ENCODE peak calls at places on chromosomes 13 and 19, in nine cellular contexts. I is breast epithelium; Q is psoas muscle; O is GM13976; N is AG09319; H is fibroblast of pulmonary artery; K is stomach; D is HFFc6; Y is CD4-positive, alpha-beta T cell. R is an unnamed sample.

GRCh38 chr19:40510526-40511115 is 43.8 kb downstream of the SPTBN4 start:
- DNase-seq in K (no peak), Q (no peak), I (no peak), O (no peak), H (no peak), Y (no peak), D (peak; percentile 19), N (no peak), R (no peak)

GRCh38 chr19:55265173-55265572 is 6.4 kb upstream of the PPP6R1 start:
- DNase-seq in Y (no peak), O (no peak), H (no peak), K (no peak), D (no peak), Q (no peak), I (no peak), N (no peak), R (no peak)

GRCh38 chr13:27338816-27339215 is 68.2 kb downstream of the RASL11A start:
- DNase-seq in D (no peak), Q (no peak), H (no peak), O (no peak), K (no peak), Y (no peak), N (no peak), I (no peak), R (peak; percentile 38)

GRCh38 chr13:114065926-114066774 is 66.3 kb downstream of the RASA3 start:
- DNase-seq in N (no peak), D (no peak), K (no peak), I (no peak), O (no peak), H (no peak), Y (peak; percentile 35), Q (no peak), R (no peak)

GRCh38 chr19:40282209-40282580 is 3.0 kb downstream of the AKT2 start:
- DNase-seq in Y (no peak), I (no peak), D (no peak), H (no peak), Q (no peak), K (no peak), N (no peak), O (no peak), R (no peak)

GRCh38 chr13:113048766-113049165 is 56.8 kb upstream of the F7 start:
- DNase-seq in H (no peak), Q (no peak), K (no peak), O (no peak), Y (no peak), I (no peak), N (no peak), D (no peak), R (no peak)

GRCh38 chr13:52353116-52353718 is 52.8 kb downstream of the THSD1 start:
- DNase-seq in Q (no peak), Y (no peak), O (no peak), I (no peak), N (peak; percentile 49), H (peak; percentile 52), D (peak; percentile 74), K (no peak), R (no peak)

GRCh38 chr13:33348366-33348765 is 62.8 kb upstream of the STARD13 start:
- DNase-seq in O (no peak), I (no peak), Y (no peak), N (no peak), H (peak; percentile 42), D (peak; percentile 66), K (no peak), Q (no peak), R (no peak)

GRCh38 chr19:4014541-4015491 is 7.3 kb downstream of the PIAS4 start:
- DNase-seq in D (no peak), H (no peak), O (no peak), Y (peak; percentile 34), K (peak; percentile 55), I (peak; percentile 67), N (no peak), Q (peak; percentile 74), R (no peak)

GRCh38 chr19:2540646-2541454 is 64.9 kb downstream of the GADD45B start:
- DNase-seq in D (peak; percentile 98), O (no peak), H (peak; percentile 99), Q (peak; percentile 95), Y (no peak), K (peak; percentile 89), N (peak; percentile 89), I (peak; percentile 97), R (peak; percentile 89)

GRCh38 chr19:2544576-2545415 is 68.9 kb downstream of the GADD45B start:
- DNase-seq in Y (no peak), K (no peak), I (no peak), D (no peak), H (no peak), O (no peak), Q (no peak), N (no peak), R (no peak)

GRCh38 chr19:2542341-2543069 is 66.6 kb downstream of the GADD45B start:
- DNase-seq in Y (no peak), K (no peak), O (no peak), N (no peak), H (no peak), D (no peak), Q (no peak), I (no peak), R (no peak)

GRCh38 chr19:2546128-2547032 is 70.5 kb downstream of the GADD45B start:
- DNase-seq in Y (no peak), Q (peak; percentile 89), D (no peak), N (no peak), I (peak; percentile 82), K (peak; percentile 64), O (no peak), H (no peak), R (no peak)

GRCh38 chr19:2543463-2544442 is 67.8 kb downstream of the GADD45B start:
- DNase-seq in Q (peak; percentile 97), I (peak; percentile 93), D (peak; percentile 98), Y (peak; percentile 23), K (peak; percentile 91), O (peak; percentile 78), N (peak; percentile 94), H (peak; percentile 99), R (peak; percentile 84)
- TF ChIP-seq CTCF in Q (peak; percentile 26), I (no peak), D (peak; percentile 43), Y (no peak), K (no peak), O (no peak), N (peak; percentile 52), H (peak; percentile 36), R (no peak)

DNA sequence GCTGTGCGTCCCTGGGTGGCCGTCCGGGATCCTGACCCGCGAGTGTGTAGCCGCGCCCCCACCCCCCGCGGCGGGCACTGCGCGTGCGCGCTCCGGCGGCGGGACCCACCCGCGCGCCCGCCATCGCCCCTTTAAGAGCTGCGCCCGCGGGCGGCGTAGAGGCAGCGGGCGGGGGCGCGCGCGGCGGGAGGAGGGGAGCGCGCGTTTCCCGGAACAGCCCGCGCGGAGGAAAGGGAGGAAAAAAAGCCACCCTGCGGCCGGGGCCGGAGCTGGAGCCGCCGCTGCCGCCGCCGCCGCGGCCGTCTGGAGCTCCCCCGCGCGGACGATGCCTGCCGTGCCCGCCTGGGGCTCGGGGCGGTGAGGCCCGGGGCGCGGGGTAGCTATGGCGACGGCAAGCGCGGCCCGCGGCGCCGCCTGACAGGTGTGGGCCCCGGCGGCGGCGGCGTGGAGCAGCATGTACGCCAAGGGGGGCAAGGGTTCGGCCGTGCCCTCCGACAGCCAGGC is at the start of gene SSBP4:
- DNase-seq in I (no peak), Y (peak; percentile 54), Q (peak; percentile 89), K (peak; percentile 76), N (no peak), O (peak; percentile 92), H (peak; percentile 81), D (peak; percentile 57), R (peak; percentile 84)
- TF ChIP-seq CTCF in I (no peak), Y (no peak), Q (peak; percentile 47), K (no peak), N (peak; percentile 1), O (peak; percentile 58), H (no peak), D (peak; percentile 51), R (peak; percentile 23)

GRCh38 chr13:105144020-105144419 is 1391.4 kb downstream of the EFNB2 start:
- DNase-seq in K (no peak), Q (no peak), H (no peak), O (no peak), D (no peak), N (no peak), I (no peak), Y (no peak), R (no peak)

GRCh38 chr13:105142556-105142955 is 1392.9 kb downstream of the EFNB2 start:
- DNase-seq in I (no peak), K (no peak), N (no peak), O (no peak), D (no peak), Q (no peak), H (no peak), Y (no peak), R (no peak)

GRCh38 chr13:105135852-105136251 is 1399.6 kb downstream of the EFNB2 start:
- DNase-seq in Q (no peak), H (peak; percentile 7), Y (no peak), D (no peak), K (no peak), I (no peak), O (no peak), N (no peak), R (no peak)

GRCh38 chr13:105139380-105140285 is 1395.8 kb downstream of the EFNB2 start:
- DNase-seq in Y (peak; percentile 33), Q (peak; percentile 37), H (peak; percentile 16), K (peak; percentile 27), N (no peak), O (peak; percentile 61), I (no peak), D (peak; percentile 5), R (no peak)

DNA sequence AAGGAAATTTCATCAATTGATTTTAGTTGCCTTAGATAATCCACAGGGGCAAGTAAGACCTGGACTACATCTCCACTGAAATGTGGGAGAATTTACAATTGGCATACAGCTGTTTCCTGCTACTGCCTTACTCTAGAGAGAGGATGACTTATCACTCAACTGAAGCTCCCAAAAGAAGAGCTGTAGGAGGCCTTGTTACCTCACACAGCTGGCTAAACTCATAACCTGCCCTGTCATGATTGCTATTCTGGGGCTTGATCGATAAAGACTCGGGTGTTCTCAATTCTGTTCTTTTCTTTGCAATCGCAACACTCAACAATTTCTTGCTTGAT is 1396.4 kb downstream of the EFNB2 start:
- DNase-seq in D (no peak), Y (no peak), Q (no peak), N (no peak), K (no peak), O (peak; percentile 18), I (no peak), H (no peak), R (no peak)
- TF ChIP-seq CTCF in D (no peak), Y (no peak), Q (no peak), N (no peak), K (no peak), O (no peak), I (no peak), H (no peak), R (no peak)

GRCh38 chr13:50580684-50581305 is 262.7 kb downstream of the DLEU7 start:
- DNase-seq in K (no peak), Q (no peak), I (no peak), N (no peak), H (peak; percentile 87), O (no peak), Y (no peak), D (peak; percentile 8), R (no peak)
- TF ChIP-seq CTCF in K (no peak), Q (no peak), I (no peak), N (no peak), H (peak; percentile 32), O (no peak), Y (no peak), D (peak; percentile 39), R (no peak)